ENCODE peak calls at places on chromosomes 7 and 10, in nine cellular contexts. H is T-cell; G is NCI-H1092; A is AG08396; T is GM20000; M is AG04450; L is AG09309; S is T follicular helper cell; Y is activated T-cell treated with anti-CD3 and anti-CD28 coated beads, Interleukin-2, amount 50 U/mL, for 48 hours. J is an unnamed sample.

GRCh38 chr7:81064446-81064845 is 145.6 kb upstream of the SEMA3C start:
- DNase-seq in A (peak), L (no peak), T (no peak), S (no peak), M (no peak), H (no peak), Y (no peak), G (no peak), J (no peak)

GRCh38 chr10:91758303-91759146 is 39.7 kb upstream of the TNKS2 start:
- DNase-seq in H (no peak), G (no peak), A (peak), L (peak), T (peak), S (no peak), M (peak), Y (no peak), J (no peak)

GRCh38 chr10:120336910-120337540 is 120.0 kb upstream of the PLPP4 start:
- DNase-seq in M (no peak), G (no peak), L (no peak), T (peak), H (peak), Y (peak), S (peak), A (peak), J (peak)

GRCh38 chr7:130632111-130632510 is 36.4 kb downstream of the COPG2 start:
- DNase-seq in A (peak), G (no peak), M (no peak), H (no peak), L (peak), S (no peak), T (no peak), Y (no peak), J (peak)

GRCh38 chr10:85407093-85407492 is 959.5 kb downstream of the GRID1 start:
- DNase-seq in A (no peak), S (no peak), G (no peak), T (no peak), H (no peak), M (no peak), L (no peak), Y (no peak), J (no peak)

GRCh38 chr7:149147072-149147729 is at the start of gene ZNF398:
- DNase-seq in G (peak), L (peak), S (peak), A (peak), T (peak), M (no peak), H (peak), Y (peak), J (peak)

GRCh38 chr10:68301790-68302502 is 29.9 kb upstream of the HNRNPH3 start:
- DNase-seq in L (peak), Y (no peak), M (peak), A (peak), H (no peak), T (peak), G (no peak), S (no peak), J (peak)

GRCh38 chr7:79298145-79298760 is 155.2 kb downstream of the MAGI2 start:
- DNase-seq in T (peak), A (peak), S (no peak), M (peak), L (peak), Y (no peak), G (peak), H (no peak), J (no peak)

GRCh38 chr7:32216759-32217158 is 146.6 kb upstream of the PDE1C start:
- DNase-seq in A (no peak), L (no peak), G (no peak), M (no peak), T (no peak), S (no peak), H (no peak), Y (no peak), J (no peak)

GRCh38 chr10:80582561-80582960 is 44.9 kb downstream of the SH2D4B start:
- DNase-seq in A (no peak), T (no peak), M (no peak), Y (no peak), L (no peak), S (no peak), G (no peak), H (no peak), J (no peak)

GRCh38 chr7:77265666-77266065 is 66.0 kb upstream of the FGL2 start:
- DNase-seq in H (no peak), A (no peak), M (no peak), G (no peak), L (no peak), Y (no peak), S (no peak), T (no peak), J (no peak)

J was measured in H54.